ENCODE peak calls at places on chromosomes 12 and 14, in seven cellular contexts. S is EL; O is endothelial cell; N is stimulated activated CD4-positive, alpha-beta T cell treated with anti-CD3 and anti-CD28 coated beads, Interleukin-12 subunit alpha, Interleukin-12 subunit beta, amount 100 ng/mL, for 48 hours; F is AG09309; X is PC-3; K is effector memory CD8-positive, alpha-beta T cell. P is an unnamed sample.

GRCh38 chr14:25658988-25659387 is 609.0 kb upstream of the STXBP6 start:
- DNase-seq in S (no peak), O (no peak), N (no peak), F (no peak), X (no peak), K (no peak), P (no peak)

GRCh38 chr14:54312166-54312801 is 84.5 kb upstream of the CDKN3 start:
- DNase-seq in S (peak), O (no peak), N (no peak), F (peak), X (peak), K (no peak), P (peak)

GRCh38 chr14:73784988-73785313 is 66.7 kb upstream of the PTGR2 start:
- DNase-seq in S (no peak), O (no peak), N (no peak), F (no peak), X (no peak), K (no peak), P (no peak)

GRCh38 chr12:124752437-124753229 is 111.0 kb downstream of the SCARB1 start:
- DNase-seq in S (no peak), O (no peak), N (no peak), F (no peak), X (peak), K (no peak), P (peak)

GRCh38 chr12:7197846-7198245 is 8.4 kb downstream of the PEX5 start:
- DNase-seq in S (no peak), O (no peak), N (no peak), F (no peak), X (no peak), K (no peak), P (no peak)

GRCh38 chr14:64074961-64075619 is 219.1 kb downstream of the ESR2 start:
- DNase-seq in S (peak), O (no peak), N (no peak), F (no peak), X (peak), K (no peak), P (peak)

GRCh38 chr12:50314629-50315312 is 31.5 kb upstream of the LIMA1 start:
- DNase-seq in S (peak), O (peak), N (no peak), F (no peak), X (peak), K (no peak), P (peak)

GRCh38 chr12:107335802-107336570 is 242.6 kb upstream of the CRY1 start:
- DNase-seq in S (no peak), O (no peak), N (no peak), F (no peak), X (no peak), K (no peak), P (no peak)

GRCh38 chr12:7221486-7221885 is 32.0 kb downstream of the PEX5 start:
- DNase-seq in S (no peak), O (no peak), N (no peak), F (no peak), X (peak), K (no peak), P (no peak)

GRCh38 chr14:49931523-49931922 is 38.6 kb downstream of the ARF6 start:
- DNase-seq in S (no peak), O (no peak), N (no peak), F (no peak), X (no peak), K (no peak), P (no peak)

GRCh38 chr14:68886109-68886434 is 93.0 kb downstream of the ACTN1 start:
- DNase-seq in S (no peak), O (no peak), N (no peak), F (no peak), X (no peak), K (no peak), P (no peak)

GRCh38 chr12:116324684-116325664 is 47.5 kb upstream of the MED13L start:
- DNase-seq in S (no peak), O (no peak), N (peak), F (no peak), X (no peak), K (peak), P (no peak)

GRCh38 chr12:127600211-127600610 is 666.8 kb upstream of the TMEM132C start:
- DNase-seq in S (no peak), O (no peak), N (no peak), F (no peak), X (peak), K (no peak), P (no peak)

GRCh38 chr12:67034110-67034879 is 234.9 kb upstream of the CAND1 start:
- DNase-seq in S (peak), O (no peak), N (no peak), F (no peak), X (peak), K (no peak), P (no peak)

GRCh38 chr14:75442642-75443041 is 14.8 kb downstream of the JDP2 start:
- DNase-seq in S (peak), O (no peak), N (no peak), F (peak), X (peak), K (no peak), P (no peak)

GRCh38 chr12:117685115-117685926 is 283.5 kb downstream of the KSR2 start:
- DNase-seq in S (peak), O (peak), N (no peak), F (peak), X (peak), K (no peak), P (peak)

GRCh38 chr12:48510111-48510510 is 15.3 kb upstream of the OR8S1 start:
- DNase-seq in S (no peak), O (no peak), N (no peak), F (no peak), X (no peak), K (no peak), P (no peak)

GRCh38 chr12:1324900-1325299 is 269.5 kb downstream of the FBXL14 start:
- DNase-seq in S (no peak), O (no peak), N (no peak), F (no peak), X (no peak), K (no peak), P (no peak)

GRCh38 chr14:91342243-91342760 is 75.3 kb downstream of the CCDC88C start:
- DNase-seq in S (no peak), O (no peak), N (no peak), F (no peak), X (no peak), K (no peak), P (peak)

GRCh38 chr14:35878272-35879140 is 52.4 kb downstream of the BRMS1L start:
- DNase-seq in S (peak), O (no peak), N (no peak), F (peak), X (peak), K (no peak), P (peak)

GRCh38 chr12:54431911-54432814 is 13.1 kb upstream of the ITGA5 start:
- DNase-seq in S (peak), O (peak), N (no peak), F (peak), X (peak), K (no peak), P (peak)

GRCh38 chr14:85102591-85102990 is 427.4 kb upstream of the FLRT2 start:
- DNase-seq in S (no peak), O (no peak), N (no peak), F (no peak), X (no peak), K (no peak), P (no peak)

GRCh38 chr14:99530407-99530806 is 49.2 kb downstream of the CCNK start:
- DNase-seq in S (no peak), O (no peak), N (no peak), F (no peak), X (no peak), K (no peak), P (no peak)

GRCh38 chr12:121795029-121795977 is 1.8 kb upstream of the RHOF start:
- DNase-seq in S (peak), O (peak), N (peak), F (no peak), X (peak), K (peak), P (peak)

GRCh38 chr14:76919811-76920571 is 93.8 kb downstream of the LRRC74A start:
- DNase-seq in S (peak), O (no peak), N (no peak), F (no peak), X (peak), K (no peak), P (peak)

P was measured in osteoblast.